ENCODE peak calls at places on chromosome 3, in nine cellular contexts. J, W, K, V, U, H, C, F and P are unnamed samples.

GRCh38 chr3:112774293-112774926 is 72.3 kb downstream of the CD200R1L start:
- DNase-seq in J (no peak), W (no peak), K (no peak), V (no peak), U (no peak), H (no peak), C (peak), F (no peak), P (no peak)

GRCh38 chr3:62558549-62559112 is 185.3 kb upstream of the FEZF2 start:
- DNase-seq in J (no peak), W (peak), K (no peak), V (no peak), U (no peak), H (no peak), C (peak), F (peak), P (no peak)

GRCh38 chr3:23004971-23005370 is 198.2 kb upstream of the UBE2E2 start:
- DNase-seq in J (no peak), W (no peak), K (no peak), V (no peak), U (no peak), H (no peak), C (peak), F (no peak), P (no peak)

GRCh38 chr3:12782172-12782815 is 14.2 kb upstream of the CAND2 start:
- DNase-seq in J (no peak), W (no peak), K (peak), V (no peak), U (no peak), H (no peak), C (peak), F (peak), P (no peak)

GRCh38 chr3:103410231-103410630 is 975.4 kb downstream of the ZPLD1 start:
- DNase-seq in J (no peak), W (no peak), K (no peak), V (no peak), U (no peak), H (no peak), C (no peak), F (peak), P (no peak)

GRCh38 chr3:194488007-194488742 is 1.4 kb upstream of the ATP13A3 start:
- DNase-seq in J (no peak), W (no peak), K (no peak), V (no peak), U (no peak), H (no peak), C (no peak), F (peak), P (no peak)

GRCh38 chr3:112802338-112802737 is 44.3 kb downstream of the CD200R1L start:
- DNase-seq in J (no peak), W (no peak), K (no peak), V (no peak), U (no peak), H (no peak), C (no peak), F (no peak), P (no peak)

GRCh38 chr3:171187706-171188290 is 161.3 kb upstream of the SLC2A2 start:
- DNase-seq in J (no peak), W (peak), K (no peak), V (no peak), U (no peak), H (no peak), C (peak), F (peak), P (no peak)

GRCh38 chr3:117963858-117964257 is 1070.8 kb downstream of the IGSF11 start:
- DNase-seq in J (no peak), W (no peak), K (no peak), V (no peak), U (no peak), H (no peak), C (no peak), F (no peak), P (no peak)

GRCh38 chr3:196998966-196999760 is 30.5 kb downstream of the MELTF start:
- DNase-seq in J (no peak), W (no peak), K (no peak), V (no peak), U (no peak), H (no peak), C (no peak), F (no peak), P (peak)

GRCh38 chr3:197001972-197002700 is 27.5 kb downstream of the MELTF start:
- DNase-seq in J (no peak), W (no peak), K (no peak), V (no peak), U (peak), H (no peak), C (no peak), F (no peak), P (no peak)

GRCh38 chr3:197002701-197003454 is 26.7 kb downstream of the MELTF start:
- DNase-seq in J (peak), W (peak), K (peak), V (peak), U (peak), H (no peak), C (peak), F (peak), P (no peak)

GRCh38 chr3:197000211-197000610 is 29.4 kb downstream of the MELTF start:
- DNase-seq in J (no peak), W (no peak), K (no peak), V (no peak), U (no peak), H (no peak), C (no peak), F (no peak), P (peak)

DNA sequence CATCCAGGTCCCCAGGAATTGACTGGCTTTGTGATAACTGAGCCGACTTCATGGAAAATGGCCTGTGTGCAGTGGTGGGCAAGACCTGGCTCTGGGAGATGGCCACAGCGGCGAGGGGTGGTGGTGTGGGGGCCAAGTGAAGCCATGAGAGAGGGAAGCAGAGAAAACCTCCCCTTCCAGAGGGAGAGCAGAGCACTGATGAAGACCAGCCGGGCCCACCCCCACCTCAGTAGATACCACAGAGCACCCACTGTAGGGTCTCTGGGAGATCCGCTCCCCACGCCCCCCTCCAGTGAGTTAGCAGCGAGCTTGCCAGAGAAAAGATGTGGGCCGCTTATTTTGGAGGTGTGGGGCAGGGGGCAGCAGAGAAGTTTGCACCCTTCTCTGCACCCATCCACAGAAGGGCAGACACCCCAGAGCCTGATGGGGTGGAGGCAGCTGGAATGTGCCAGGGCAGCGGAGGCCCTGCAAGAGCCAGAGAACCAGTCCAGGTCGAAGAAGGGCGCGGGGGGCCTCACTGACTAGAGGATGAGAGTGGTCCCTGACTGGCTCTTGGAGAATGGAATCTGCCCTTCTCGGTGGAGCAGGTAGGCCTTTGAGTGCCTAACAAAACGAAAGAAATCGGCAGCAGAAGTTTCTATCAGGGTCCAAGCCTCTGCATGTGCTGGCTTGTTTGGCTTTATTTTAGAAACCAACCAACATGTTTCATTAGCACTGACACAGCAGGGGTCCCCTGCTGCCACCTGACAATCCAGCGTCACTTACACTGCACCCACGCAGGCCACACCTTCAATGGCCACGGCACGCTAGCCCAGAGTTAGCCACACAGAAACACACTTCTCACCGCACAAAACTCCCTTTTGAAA is 28.3 kb downstream of the MELTF start:
- DNase-seq in J (no peak), W (no peak), K (no peak), V (no peak), U (no peak), H (no peak), C (no peak), F (no peak), P (peak)
- TF ChIP-seq EP300 in J (no peak), W (no peak), K (no peak), V (no peak), U (no peak), H (peak), C (no peak), F (no peak), P (no peak)

GRCh38 chr3:64221564-64222257 is 3.6 kb downstream of the PRICKLE2 start:
- DNase-seq in J (no peak), W (no peak), K (no peak), V (no peak), U (no peak), H (no peak), C (no peak), F (no peak), P (no peak)

GRCh38 chr3:64225695-64226499 is 631 bp upstream of the PRICKLE2 start:
- DNase-seq in J (no peak), W (no peak), K (no peak), V (no peak), U (no peak), H (no peak), C (no peak), F (no peak), P (no peak)

GRCh38 chr3:64223809-64224570 is 1.3 kb downstream of the PRICKLE2 start:
- DNase-seq in J (no peak), W (no peak), K (no peak), V (no peak), U (no peak), H (no peak), C (peak), F (no peak), P (no peak)

GRCh38 chr3:64222501-64222900 is 2.8 kb downstream of the PRICKLE2 start:
- DNase-seq in J (no peak), W (no peak), K (no peak), V (no peak), U (no peak), H (no peak), C (no peak), F (no peak), P (no peak)

GRCh38 chr3:64224826-64225606 is at the start of gene PRICKLE2:
- DNase-seq in J (peak), W (no peak), K (peak), V (peak), U (peak), H (peak), C (peak), F (peak), P (peak)
- TF ChIP-seq CTCF in J (peak), W (peak), K (no peak), V (no peak), U (peak), H (no peak), C (peak), F (no peak), P (no peak)

GRCh38 chr3:20038679-20039078 is 1.6 kb upstream of the KAT2B start:
- DNase-seq in J (no peak), W (no peak), K (no peak), V (no peak), U (no peak), H (no peak), C (no peak), F (peak), P (no peak)
- H3K4me3 ChIP-seq in J (peak), W (peak), K (peak), V (peak), U (peak), H (peak), C (no peak), F (peak), P (peak)

DNA sequence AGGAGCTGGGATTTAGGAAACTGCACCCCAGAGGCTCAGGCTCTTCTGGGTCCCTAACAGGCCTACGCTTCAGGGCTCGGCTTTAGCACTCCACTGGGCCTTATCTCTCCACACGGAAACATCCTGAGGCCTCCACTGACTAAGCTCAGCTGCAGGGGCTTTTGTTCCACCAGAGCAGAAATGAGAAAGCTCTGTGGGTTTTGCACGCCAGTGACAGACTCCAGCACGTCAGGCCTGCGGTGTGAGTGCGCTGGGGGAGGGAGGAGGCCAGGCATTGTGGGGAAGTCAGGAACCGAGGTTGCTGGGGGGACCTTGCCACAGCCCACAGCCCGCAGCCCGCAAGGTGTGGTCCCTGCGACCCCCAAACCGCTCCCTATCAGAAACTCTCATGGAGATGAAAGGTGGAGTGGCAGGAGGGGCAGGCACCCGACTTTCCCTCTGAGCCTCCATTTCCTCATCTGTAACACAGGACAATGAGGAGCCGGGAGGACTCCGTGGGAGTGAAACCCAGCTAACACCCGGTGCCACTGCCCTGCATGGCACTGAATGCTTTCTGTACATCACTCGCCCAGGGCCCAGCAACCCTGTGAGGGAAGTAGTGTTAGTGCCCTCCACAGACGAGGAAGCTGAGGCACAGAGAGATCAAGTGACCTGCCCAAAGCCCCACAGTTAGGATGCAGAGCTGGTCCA is 106.5 kb downstream of the TPRA1 start:
- DNase-seq in J (no peak), W (no peak), K (peak), V (no peak), U (peak), H (peak), C (no peak), F (no peak), P (peak)
- TF ChIP-seq EP300 in J (no peak), W (no peak), K (no peak), V (no peak), U (no peak), H (peak), C (no peak), F (no peak), P (no peak)